ENCODE peak calls at places on chromosomes 11 and 22, in five cellular contexts. One of them, this sample, is unnamed.
A peak's percentile ranks its signal among the peaks of the same experiment; 100 is the strongest.

GRCh38 chr11:12122083-12122482 is 11.7 kb downstream of the MICAL2 start:
- DNase-seq in thyroid gland: no peak
- DNase-seq in LNCaP clone FGC: no peak
- DNase-seq in WTC11: peak; percentile 60
- DNase-seq in T-helper 2 cell: no peak
- DNase-seq in this sample: no peak

GRCh38 chr11:76807206-76807875 is 24.2 kb downstream of the TSKU start:
- DNase-seq in thyroid gland: peak; percentile 90
- DNase-seq in LNCaP clone FGC: no peak
- DNase-seq in WTC11: peak; percentile 95
- DNase-seq in T-helper 2 cell: peak; percentile 43
- DNase-seq in this sample: peak; percentile 17

GRCh38 chr11:85256433-85256832 is 370.7 kb downstream of the DLG2 start:
- DNase-seq in thyroid gland: no peak
- DNase-seq in LNCaP clone FGC: no peak
- DNase-seq in WTC11: no peak
- DNase-seq in T-helper 2 cell: no peak
- DNase-seq in this sample: no peak

GRCh38 chr22:20966883-20967696 is at the start of gene AIFM3:
- DNase-seq in thyroid gland: no peak
- DNase-seq in LNCaP clone FGC: no peak
- DNase-seq in WTC11: no peak
- DNase-seq in T-helper 2 cell: no peak
- DNase-seq in this sample: no peak

GRCh38 chr11:272195-272930 is 5.8 kb upstream of the NLRP6 start:
- DNase-seq in thyroid gland: no peak
- DNase-seq in LNCaP clone FGC: no peak
- DNase-seq in WTC11: no peak
- DNase-seq in T-helper 2 cell: no peak
- DNase-seq in this sample: no peak

GRCh38 chr11:2703487-2704141 is 3.8 kb upstream of the KCNQ1OT1 start:
- DNase-seq in thyroid gland: peak; percentile 39
- DNase-seq in LNCaP clone FGC: no peak
- DNase-seq in WTC11: no peak
- DNase-seq in T-helper 2 cell: no peak
- DNase-seq in this sample: no peak

GRCh38 chr22:42967933-42968332 is 47.0 kb downstream of the PACSIN2 start:
- DNase-seq in thyroid gland: no peak
- DNase-seq in LNCaP clone FGC: no peak
- DNase-seq in WTC11: no peak
- DNase-seq in T-helper 2 cell: no peak
- DNase-seq in this sample: no peak

GRCh38 chr11:3989251-3989650 is 105.3 kb upstream of the RRM1 start:
- DNase-seq in thyroid gland: no peak
- DNase-seq in LNCaP clone FGC: no peak
- DNase-seq in WTC11: peak; percentile 62
- DNase-seq in T-helper 2 cell: no peak
- DNase-seq in this sample: no peak